ENCODE peak calls at places on chromosomes 5 and 9, in four cellular contexts. C, U, X and D are unnamed samples.

GRCh38 chr9:137052293-137052692 is 1.6 kb downstream of the ENTPD2 start:
- DNase-seq in X (no peak), U (no peak), C (no peak), D (no peak)

GRCh38 chr9:14372437-14373318 is 58.7 kb upstream of the NFIB start:
- DNase-seq in X (no peak), U (no peak), C (no peak), D (no peak)

GRCh38 chr5:83376461-83376860 is 95.1 kb upstream of the VCAN start:
- DNase-seq in C (no peak), U (no peak), X (no peak), D (no peak)

GRCh38 chr5:142013734-142014495 is 1.1 kb upstream of the GNPDA1 start:
- DNase-seq in C (no peak), U (no peak), X (no peak), D (no peak)

GRCh38 chr5:173963867-173964429 is 25.0 kb upstream of the C5orf47 start:
- DNase-seq in X (peak), U (no peak), C (peak), D (no peak)

GRCh38 chr5:171629221-171630005 is 156.2 kb upstream of the SMIM23 start:
- DNase-seq in C (no peak), U (no peak), X (no peak), D (no peak)

GRCh38 chr9:122228906-122229837 is at the start of gene LHX6:
- DNase-seq in X (no peak), U (no peak), C (no peak), D (no peak)

GRCh38 chr5:179343902-179344300 is 1.4 kb downstream of the ADAMTS2 start:
- DNase-seq in X (no peak), U (peak), C (no peak), D (no peak)

GRCh38 chr9:104544644-104545043 is 8.0 kb upstream of the OR13C3 start:
- DNase-seq in U (no peak), X (no peak), C (no peak), D (no peak)

GRCh38 chr5:100777680-100778281 is 125.3 kb downstream of the ST8SIA4 start:
- DNase-seq in U (peak), X (no peak), C (no peak), D (no peak)

GRCh38 chr9:93965830-93966577 is 10.8 kb upstream of the BARX1 start:
- DNase-seq in X (no peak), C (no peak), U (no peak), D (no peak)

GRCh38 chr5:140251527-140251973 is 51.4 kb downstream of the PFDN1 start:
- DNase-seq in U (peak), X (peak), C (no peak), D (peak)

GRCh38 chr5:17833336-17833735 is 199.1 kb downstream of the TAF11L14 start:
- DNase-seq in U (no peak), X (no peak), C (no peak), D (no peak)

GRCh38 chr5:174549254-174549653 is 175.1 kb upstream of the MSX2 start:
- DNase-seq in X (no peak), C (no peak), U (no peak), D (no peak)

GRCh38 chr5:74530316-74530917 is 110.1 kb downstream of the ENC1 start:
- DNase-seq in U (no peak), C (no peak), X (no peak), D (no peak)

GRCh38 chr5:179668404-179668803 is 12.4 kb downstream of the CBY3 start:
- DNase-seq in C (peak), U (peak), X (peak), D (peak)

GRCh38 chr5:6914336-6914735 is 201.1 kb downstream of the TENT4A start:
- DNase-seq in X (no peak), C (no peak), U (no peak), D (no peak)

GRCh38 chr9:20477940-20478620 is 144.2 kb downstream of the MLLT3 start:
- DNase-seq in C (no peak), X (no peak), U (peak), D (no peak)

GRCh38 chr5:81633471-81633870 is 117.4 kb downstream of the SSBP2 start:
- DNase-seq in X (no peak), C (no peak), U (no peak), D (no peak)

GRCh38 chr5:120528609-120529008 is 64.5 kb downstream of the PRR16 start:
- DNase-seq in X (no peak), U (no peak), C (no peak), D (no peak)

GRCh38 chr5:134582281-134582680 is 50.3 kb downstream of the SAR1B start:
- DNase-seq in X (no peak), C (no peak), U (no peak), D (no peak)

GRCh38 chr9:16032799-16033198 is 480.0 kb downstream of the CCDC171 start:
- DNase-seq in X (no peak), C (no peak), U (no peak), D (no peak)

GRCh38 chr5:83726912-83727311 is 6.3 kb upstream of the HAPLN1 start:
- DNase-seq in X (no peak), C (no peak), U (no peak), D (no peak)

GRCh38 chr9:78865757-78866156 is 568.8 kb downstream of the PSAT1 start:
- DNase-seq in X (no peak), C (peak), U (no peak), D (no peak)

GRCh38 chr5:72503888-72504491 is 3.2 kb downstream of the ZNF366 start:
- DNase-seq in C (no peak), U (no peak), X (no peak), D (no peak)

GRCh38 chr5:124658867-124659557 is 87.4 kb downstream of the ZNF608 start:
- DNase-seq in C (no peak), U (no peak), X (no peak), D (no peak)